ENCODE peak calls at places on chromosome 12, in five cellular contexts. One of them, this sample, is unnamed.

GRCh38 chr12:43776498-43776897 is 17.7 kb downstream of the IRAK4 start:
- DNase-seq in GM12878: no peak
- DNase-seq in A549: peak
- DNase-seq in HepG2: peak
- DNase-seq in K562: peak
- DNase-seq in this sample: no peak

GRCh38 chr12:11652351-11653040 is 3.0 kb downstream of the ETV6 start:
- DNase-seq in HepG2: no peak
- DNase-seq in GM12878: peak
- DNase-seq in K562: peak
- DNase-seq in A549: no peak
- DNase-seq in this sample: no peak

GRCh38 chr12:96989916-96990315 is 82.9 kb downstream of the NEDD1 start:
- DNase-seq in HepG2: peak
- DNase-seq in K562: peak
- DNase-seq in GM12878: no peak
- DNase-seq in A549: no peak
- DNase-seq in this sample: peak

GRCh38 chr12:52423661-52424503 is 10.3 kb downstream of the KRT75 start:
- DNase-seq in K562: no peak
- DNase-seq in GM12878: no peak
- DNase-seq in A549: no peak
- DNase-seq in HepG2: no peak
- DNase-seq in this sample: no peak

GRCh38 chr12:18221726-18222125 is 39.6 kb upstream of the PIK3C2G start:
- DNase-seq in A549: no peak
- DNase-seq in K562: no peak
- DNase-seq in HepG2: no peak
- DNase-seq in GM12878: no peak
- DNase-seq in this sample: no peak

GRCh38 chr12:127360580-127360979 is 906.4 kb upstream of the TMEM132C start:
- DNase-seq in K562: no peak
- DNase-seq in A549: no peak
- DNase-seq in HepG2: no peak
- DNase-seq in GM12878: no peak
- DNase-seq in this sample: no peak

GRCh38 chr12:93733928-93734327 is 56.8 kb downstream of the CRADD start:
- DNase-seq in A549: no peak
- DNase-seq in HepG2: no peak
- DNase-seq in K562: no peak
- DNase-seq in GM12878: no peak
- DNase-seq in this sample: no peak

GRCh38 chr12:67154876-67155275 is 114.3 kb upstream of the CAND1 start:
- DNase-seq in A549: no peak
- DNase-seq in GM12878: no peak
- DNase-seq in K562: no peak
- DNase-seq in HepG2: no peak
- DNase-seq in this sample: no peak

GRCh38 chr12:843609-844008 is 91.2 kb downstream of the WNK1 start:
- DNase-seq in HepG2: no peak
- DNase-seq in K562: no peak
- DNase-seq in A549: no peak
- DNase-seq in GM12878: no peak
- DNase-seq in this sample: no peak

GRCh38 chr12:67645571-67645970 is 3.0 kb upstream of the DYRK2 start:
- DNase-seq in GM12878: no peak
- DNase-seq in K562: no peak
- DNase-seq in A549: no peak
- DNase-seq in HepG2: no peak
- DNase-seq in this sample: no peak

GRCh38 chr12:115597157-115597712 is 680.3 kb downstream of the MED13L start:
- DNase-seq in GM12878: no peak
- DNase-seq in K562: peak
- DNase-seq in A549: no peak
- DNase-seq in HepG2: peak
- DNase-seq in this sample: no peak

GRCh38 chr12:848519-849191 is 96.3 kb downstream of the WNK1 start:
- DNase-seq in HepG2: no peak
- DNase-seq in A549: no peak
- DNase-seq in K562: no peak
- DNase-seq in GM12878: no peak
- DNase-seq in this sample: no peak

GRCh38 chr12:115444336-115444735 is 760.4 kb upstream of the TBX3 start:
- DNase-seq in HepG2: no peak
- DNase-seq in GM12878: no peak
- DNase-seq in A549: no peak
- DNase-seq in K562: no peak
- DNase-seq in this sample: no peak

GRCh38 chr12:60072911-60073310 is 477.1 kb downstream of the SLC16A7 start:
- DNase-seq in K562: no peak
- DNase-seq in A549: no peak
- DNase-seq in GM12878: no peak
- DNase-seq in HepG2: no peak
- DNase-seq in this sample: no peak
- TF ChIP-seq MAX in K562: no peak
- TF ChIP-seq MAX in A549: no peak
- TF ChIP-seq MAX in GM12878: no peak
- TF ChIP-seq MAX in HepG2: no peak
- TF ChIP-seq MAX in this sample: no peak

GRCh38 chr12:56632701-56633464 is 2.8 kb upstream of the BAZ2A start:
- DNase-seq in HepG2: no peak
- DNase-seq in A549: no peak
- DNase-seq in K562: no peak
- DNase-seq in GM12878: no peak
- DNase-seq in this sample: no peak
- TF ChIP-seq ESRRA in HepG2: no peak
- TF ChIP-seq ESRRA in A549: no peak
- TF ChIP-seq ESRRA in K562: no peak
- TF ChIP-seq ESRRA in GM12878: no peak
- TF ChIP-seq ESRRA in this sample: no peak

GRCh38 chr12:124786065-124786964 is 77.3 kb downstream of the SCARB1 start:
- DNase-seq in GM12878: no peak
- DNase-seq in K562: no peak
- DNase-seq in HepG2: no peak
- DNase-seq in A549: no peak
- DNase-seq in this sample: peak
- TF ChIP-seq MAX in GM12878: no peak
- TF ChIP-seq MAX in K562: no peak
- TF ChIP-seq MAX in HepG2: no peak
- TF ChIP-seq MAX in A549: no peak
- TF ChIP-seq MAX in this sample: no peak

GRCh38 chr12:29545102-29545467 is 47.6 kb upstream of the OVCH1 start:
- DNase-seq in K562: no peak
- DNase-seq in HepG2: no peak
- DNase-seq in GM12878: no peak
- DNase-seq in A549: no peak
- DNase-seq in this sample: no peak

GRCh38 chr12:29547844-29548243 is 50.4 kb upstream of the OVCH1 start:
- DNase-seq in K562: no peak
- DNase-seq in A549: no peak
- DNase-seq in HepG2: no peak
- DNase-seq in GM12878: no peak
- DNase-seq in this sample: no peak

GRCh38 chr12:29544428-29545101 is 47.1 kb upstream of the OVCH1 start:
- DNase-seq in GM12878: no peak
- DNase-seq in K562: no peak
- DNase-seq in HepG2: no peak
- DNase-seq in A549: no peak
- DNase-seq in this sample: peak

GRCh38 chr12:29547151-29547561 is 49.7 kb upstream of the OVCH1 start:
- DNase-seq in HepG2: no peak
- DNase-seq in GM12878: no peak
- DNase-seq in A549: no peak
- DNase-seq in K562: no peak
- DNase-seq in this sample: no peak

GRCh38 chr12:29546000-29546399 is 48.5 kb upstream of the OVCH1 start:
- DNase-seq in GM12878: no peak
- DNase-seq in HepG2: no peak
- DNase-seq in K562: no peak
- DNase-seq in A549: no peak
- DNase-seq in this sample: no peak
- TF ChIP-seq ESRRA in GM12878: no peak
- TF ChIP-seq ESRRA in HepG2: no peak
- TF ChIP-seq ESRRA in K562: no peak
- TF ChIP-seq ESRRA in A549: no peak
- TF ChIP-seq ESRRA in this sample: no peak

GRCh38 chr12:102755271-102755670 is 161.8 kb downstream of the PAH start:
- DNase-seq in A549: no peak
- DNase-seq in HepG2: no peak
- DNase-seq in GM12878: no peak
- DNase-seq in K562: no peak
- DNase-seq in this sample: no peak
- TF ChIP-seq MAX in A549: no peak
- TF ChIP-seq MAX in HepG2: no peak
- TF ChIP-seq MAX in GM12878: no peak
- TF ChIP-seq MAX in K562: no peak
- TF ChIP-seq MAX in this sample: no peak

GRCh38 chr12:131455581-131456110 is 255.2 kb upstream of the SFSWAP start:
- DNase-seq in HepG2: no peak
- DNase-seq in K562: no peak
- DNase-seq in GM12878: no peak
- DNase-seq in A549: no peak
- DNase-seq in this sample: no peak

GRCh38 chr12:131457331-131458047 is 253.4 kb upstream of the SFSWAP start:
- DNase-seq in HepG2: no peak
- DNase-seq in GM12878: no peak
- DNase-seq in K562: no peak
- DNase-seq in A549: no peak
- DNase-seq in this sample: no peak

GRCh38 chr12:131457028-131457310 is 253.9 kb upstream of the SFSWAP start:
- DNase-seq in GM12878: no peak
- DNase-seq in HepG2: no peak
- DNase-seq in A549: no peak
- DNase-seq in K562: no peak
- DNase-seq in this sample: no peak

GRCh38 chr12:131455218-131455506 is 255.7 kb upstream of the SFSWAP start:
- DNase-seq in GM12878: no peak
- DNase-seq in A549: no peak
- DNase-seq in HepG2: no peak
- DNase-seq in K562: no peak
- DNase-seq in this sample: no peak

DNA sequence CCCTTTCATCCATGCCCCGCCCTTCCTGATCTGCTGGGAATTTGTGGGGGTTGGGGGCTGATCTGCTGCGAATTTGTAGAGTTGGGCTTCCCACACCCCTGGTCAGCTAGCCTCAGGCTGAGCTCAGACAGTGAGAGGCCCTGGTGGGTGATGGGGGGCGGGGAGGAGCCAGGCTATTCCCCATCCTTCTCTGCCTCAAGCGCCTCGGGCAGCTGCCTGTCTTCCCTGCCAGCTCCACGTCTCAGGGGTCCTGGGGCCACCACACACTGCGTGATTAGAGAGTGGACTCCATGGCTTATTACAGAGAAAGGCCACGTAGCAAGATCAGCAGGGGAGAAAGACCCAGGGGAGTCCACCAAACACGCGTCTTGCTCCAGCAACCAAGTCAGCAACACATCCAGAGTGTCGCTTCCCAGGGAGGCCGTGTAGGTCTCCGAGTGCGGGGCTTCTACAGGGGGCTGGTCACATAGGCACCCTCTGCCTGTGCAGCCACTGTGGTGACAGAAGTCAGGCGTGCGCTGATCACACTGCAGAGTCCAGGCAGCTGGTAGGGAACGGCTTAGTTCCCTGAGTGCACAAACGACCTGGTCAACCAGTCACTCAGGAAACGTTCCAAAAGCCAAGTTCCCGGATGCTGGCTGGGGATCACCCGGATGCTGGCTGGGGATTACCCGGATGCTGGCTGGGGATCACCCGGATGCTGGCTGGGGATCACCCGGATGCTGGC is 254.4 kb upstream of the SFSWAP start:
- DNase-seq in GM12878: no peak
- DNase-seq in HepG2: no peak
- DNase-seq in A549: no peak
- DNase-seq in K562: no peak
- DNase-seq in this sample: no peak
- TF ChIP-seq ESRRA in GM12878: no peak
- TF ChIP-seq ESRRA in HepG2: no peak
- TF ChIP-seq ESRRA in A549: no peak
- TF ChIP-seq ESRRA in K562: no peak
- TF ChIP-seq ESRRA in this sample: no peak

GRCh38 chr12:6608592-6609311 is 1.6 kb upstream of the CHD4 start:
- DNase-seq in K562: peak
- DNase-seq in A549: peak
- DNase-seq in GM12878: no peak
- DNase-seq in HepG2: peak
- DNase-seq in this sample: no peak
- TF ChIP-seq MAX in K562: no peak
- TF ChIP-seq MAX in A549: no peak
- TF ChIP-seq MAX in GM12878: no peak
- TF ChIP-seq MAX in HepG2: no peak
- TF ChIP-seq MAX in this sample: no peak

GRCh38 chr12:123602651-123603195 is 824 bp downstream of the DDX55 start:
- DNase-seq in K562: peak
- DNase-seq in A549: no peak
- DNase-seq in GM12878: no peak
- DNase-seq in HepG2: no peak
- DNase-seq in this sample: no peak
- TF ChIP-seq ESRRA in K562: no peak
- TF ChIP-seq ESRRA in A549: no peak
- TF ChIP-seq ESRRA in GM12878: no peak
- TF ChIP-seq ESRRA in HepG2: no peak
- TF ChIP-seq ESRRA in this sample: no peak

GRCh38 chr12:15131462-15131861 is 89.8 kb downstream of the RERG start:
- DNase-seq in K562: no peak
- DNase-seq in HepG2: no peak
- DNase-seq in A549: peak
- DNase-seq in GM12878: no peak
- DNase-seq in this sample: no peak

GRCh38 chr12:15130521-15130920 is 90.7 kb downstream of the RERG start:
- DNase-seq in A549: no peak
- DNase-seq in HepG2: no peak
- DNase-seq in GM12878: no peak
- DNase-seq in K562: no peak
- DNase-seq in this sample: no peak
- TF ChIP-seq MAX in A549: no peak
- TF ChIP-seq MAX in HepG2: no peak
- TF ChIP-seq MAX in GM12878: no peak
- TF ChIP-seq MAX in K562: no peak
- TF ChIP-seq MAX in this sample: no peak

This sample was measured in WTC11.